ENCODE peak calls at places on chromosomes 2 and 18, in six cellular contexts. O is neural progenitor cell, R is GM23338, I is MM.1S, X is GM23248, D is PC-3. N is an unnamed sample.

GRCh38 chr2:54279385-54279784 is 23.4 kb upstream of the TSPYL6 start:
- DNase-seq in R (peak; percentile 28), O (no peak), I (no peak), D (peak; percentile 18), X (no peak), N (no peak)

GRCh38 chr18:8816805-8817204 is 111.4 kb downstream of the MTCL1 start:
- DNase-seq in D (no peak), R (no peak), O (no peak), I (no peak), X (peak; percentile 66), N (no peak)

GRCh38 chr2:135227386-135227785 is 175.3 kb downstream of the RAB3GAP1 start:
- DNase-seq in D (peak; percentile 30), X (peak; percentile 79), R (no peak), I (no peak), O (no peak), N (no peak)

GRCh38 chr2:24920813-24921441 is 890 bp upstream of the ADCY3 start:
- DNase-seq in I (peak; percentile 58), X (no peak), O (peak; percentile 45), D (peak; percentile 57), R (peak; percentile 64), N (no peak)

GRCh38 chr2:65722028-65722427 is 289.6 kb upstream of the SPRED2 start:
- DNase-seq in D (peak; percentile 55), I (no peak), O (peak; percentile 84), X (peak; percentile 5), R (peak; percentile 66), N (no peak)

GRCh38 chr2:7676714-7677113 is 759.5 kb downstream of the RNF144A start:
- DNase-seq in I (no peak), R (no peak), O (no peak), D (no peak), X (peak; percentile 22), N (no peak)

GRCh38 chr2:60746318-60746717 is 9.8 kb upstream of the PAPOLG start:
- DNase-seq in I (no peak), X (no peak), O (no peak), D (no peak), R (no peak), N (no peak)

GRCh38 chr2:119486196-119486827 is 38.0 kb downstream of the SCTR start:
- DNase-seq in I (no peak), R (no peak), X (no peak), D (no peak), O (no peak), N (no peak)

GRCh38 chr2:151730242-151730975 is 3.9 kb downstream of the NEB start:
- DNase-seq in X (peak; percentile 69), O (no peak), I (peak; percentile 70), D (no peak), R (peak; percentile 63), N (no peak)

GRCh38 chr2:140654565-140654964 is 1476.3 kb downstream of the LRP1B start:
- DNase-seq in D (no peak), R (no peak), X (no peak), I (no peak), O (no peak), N (no peak)

GRCh38 chr2:144508162-144508765 is 11.7 kb downstream of the ZEB2 start:
- DNase-seq in R (no peak), I (no peak), D (no peak), X (peak; percentile 39), O (no peak), N (no peak)

GRCh38 chr2:101699939-101700442 is 2.5 kb downstream of the MAP4K4 start:
- DNase-seq in I (no peak), D (peak; percentile 32), X (peak; percentile 64), O (no peak), R (peak; percentile 36), N (no peak)

GRCh38 chr2:241842620-241843211 is 16.0 kb downstream of the PDCD1 start:
- DNase-seq in R (no peak), X (no peak), I (peak; percentile 45), D (no peak), O (no peak), N (no peak)

GRCh38 chr2:208556954-208557601 is 150.5 kb downstream of the PTH2R start:
- DNase-seq in D (no peak), O (no peak), I (no peak), X (no peak), R (no peak), N (no peak)

GRCh38 chr2:222738759-222739292 is 67.4 kb downstream of the MOGAT1 start:
- DNase-seq in I (no peak), O (no peak), D (no peak), R (no peak), X (no peak), N (no peak)

GRCh38 chr2:57546478-57546877 is 500.1 kb upstream of the VRK2 start:
- DNase-seq in O (no peak), I (no peak), D (no peak), R (no peak), X (no peak), N (no peak)

GRCh38 chr2:74648009-74648443 is at the start of gene M1AP:
- DNase-seq in R (peak; percentile 82), O (peak; percentile 44), I (no peak), D (no peak), X (no peak), N (peak; percentile 43)

GRCh38 chr2:11758639-11759038 is 12.2 kb downstream of the LPIN1 start:
- DNase-seq in I (no peak), O (no peak), D (no peak), R (no peak), X (no peak), N (no peak)

GRCh38 chr2:50484371-50484770 is 547.6 kb downstream of the NRXN1 start:
- DNase-seq in X (no peak), D (no peak), I (no peak), R (no peak), O (no peak), N (no peak)

GRCh38 chr2:63078852-63079606 is 28.4 kb downstream of the OTX1 start:
- DNase-seq in R (peak; percentile 86), I (peak; percentile 30), X (peak; percentile 10), O (peak; percentile 20), D (peak; percentile 76), N (no peak)

GRCh38 chr2:181683518-181684453 is 3.5 kb upstream of the NEUROD1 start:
- DNase-seq in X (peak; percentile 61), R (peak; percentile 85), I (peak; percentile 15), O (peak; percentile 95), D (no peak), N (peak; percentile 72)

GRCh38 chr2:159000072-159000471 is 31.6 kb downstream of the TANC1 start:
- DNase-seq in D (no peak), R (no peak), O (no peak), X (no peak), I (no peak), N (no peak)

GRCh38 chr18:22627506-22627905 is 209.8 kb upstream of the CTAGE1 start:
- DNase-seq in O (no peak), R (no peak), D (peak; percentile 17), X (no peak), I (no peak), N (peak; percentile 43)

GRCh38 chr2:1632006-1632348 is 112.3 kb downstream of the PXDN start:
- DNase-seq in R (no peak), I (peak; percentile 45), D (peak; percentile 97), X (no peak), O (no peak), N (peak; percentile 67)

GRCh38 chr2:48169066-48169724 is 262.9 kb upstream of the FBXO11 start:
- DNase-seq in R (no peak), I (no peak), O (no peak), X (no peak), D (no peak), N (no peak)

GRCh38 chr2:68046642-68047240 is 16.1 kb downstream of the C1D start:
- DNase-seq in R (no peak), D (no peak), X (no peak), O (no peak), I (no peak), N (no peak)

GRCh38 chr2:68045337-68045736 is 17.5 kb downstream of the C1D start:
- DNase-seq in O (no peak), D (peak; percentile 87), I (no peak), X (no peak), R (no peak), N (no peak)

GRCh38 chr2:68050353-68050752 is 12.5 kb downstream of the C1D start:
- DNase-seq in X (no peak), O (no peak), D (no peak), R (no peak), I (no peak), N (no peak)

GRCh38 chr2:68043719-68044498 is 18.9 kb downstream of the C1D start:
- DNase-seq in X (peak; percentile 90), D (peak; percentile 93), O (no peak), R (no peak), I (no peak), N (no peak)

DNA sequence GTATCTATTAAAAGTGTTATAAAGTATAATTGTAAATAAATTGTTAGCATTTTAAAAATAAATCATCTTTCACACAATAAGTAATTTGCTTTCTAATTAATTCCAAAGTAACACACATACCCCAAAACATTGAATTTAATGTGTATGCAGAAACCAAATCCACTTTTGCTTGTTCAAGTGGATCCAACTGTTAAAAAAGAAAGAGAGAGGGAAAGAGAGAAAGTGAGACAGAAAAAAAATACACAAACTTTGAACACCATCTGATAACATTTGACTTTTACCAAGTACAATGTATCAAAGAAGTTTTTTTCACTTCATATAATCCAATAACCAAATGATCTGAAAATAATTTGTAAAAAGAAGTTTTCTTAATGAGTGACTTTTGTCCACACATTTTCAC is 16.6 kb downstream of the C1D start:
- DNase-seq in I (no peak), R (no peak), O (no peak), D (no peak), X (no peak), N (no peak)
- H3F3A ChIP-seq in I (no peaks in the 10 kb centered on the region), R (no peaks in the 10 kb centered on the region), O (no peaks in the 10 kb centered on the region), D (no peaks in the 10 kb centered on the region), X (peaks cover 25% of the 10 kb centered on the region), N (peaks cover 5% of the 10 kb centered on the region)

GRCh38 chr2:100321881-100322820 is at the start of gene LONRF2:
- DNase-seq in I (no peak), X (peak; percentile 40), O (peak; percentile 67), R (peak; percentile 62), D (peak; percentile 22), N (no peak)
- TF ChIP-seq EZH2 in I (no peak), X (peak; percentile 70), O (peak; percentile 89), R (peak; percentile 72), D (no peak), N (no peak)

DNA sequence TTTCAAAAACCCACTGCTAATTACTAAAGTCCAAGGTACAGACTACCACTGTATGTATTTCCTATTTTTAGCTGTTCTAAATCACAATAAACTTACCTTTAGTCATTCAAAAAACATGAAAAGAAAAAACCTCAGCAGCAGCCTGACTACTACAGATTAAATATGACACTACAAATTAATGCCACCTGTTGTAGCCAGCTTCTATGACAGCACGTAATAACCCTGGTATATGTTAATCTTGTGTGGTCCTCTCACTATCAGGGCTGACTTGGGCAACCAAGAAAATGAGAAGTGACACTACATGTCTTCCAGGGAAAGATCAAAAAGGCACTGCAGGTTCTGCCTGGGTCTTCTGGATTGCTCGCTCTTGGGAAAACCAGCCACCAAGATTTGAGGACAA is 90.6 kb upstream of the FAM124B start:
- DNase-seq in R (no peak), X (no peak), D (no peak), I (no peak), O (no peak), N (no peak)
- H3F3A ChIP-seq in R (no peaks in the 10 kb centered on the region), X (no peaks in the 10 kb centered on the region), D (no peaks in the 10 kb centered on the region), I (no peaks in the 10 kb centered on the region), O (no peaks in the 10 kb centered on the region), N (peaks cover 2% of the 10 kb centered on the region)

DNA sequence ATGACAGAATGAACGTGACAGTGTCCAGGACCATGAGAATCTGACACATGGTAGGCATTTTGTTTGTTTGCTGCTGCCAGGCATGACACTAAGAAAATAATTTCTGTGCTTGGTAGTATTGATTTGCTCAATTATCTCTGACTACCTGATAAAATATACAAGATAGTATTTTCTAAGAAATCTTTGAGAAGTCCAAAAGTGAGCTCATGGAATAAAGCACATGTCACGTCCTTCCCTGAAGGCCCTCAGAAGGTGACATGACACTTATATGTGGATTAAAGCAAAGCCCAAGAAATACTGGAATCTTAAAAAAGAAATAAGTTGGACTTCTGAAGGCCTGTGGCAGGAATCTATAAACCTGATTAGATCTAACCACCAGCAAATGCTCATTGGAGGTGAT is 3.8 kb upstream of the TTN start:
- DNase-seq in O (no peak), I (no peak), D (no peak), R (no peak), X (no peak), N (no peak)
- TF ChIP-seq EZH2 in O (no peak), I (no peak), D (no peak), R (no peak), X (no peak), N (no peak)

N was measured in PC-9.